ENCODE peak calls at places on chromosomes 3 and 15, in five cellular contexts. U is naive thymus-derived CD8-positive, alpha-beta T cell; N is HTR-8/SVneo; M is neural crest cell; S is anterior cingulate cortex. L is an unnamed sample.

GRCh38 chr3:169554606-169555005 is 108.9 kb downstream of the MECOM start:
- DNase-seq in U (no peak), N (no peak), M (no peak), S (no peak), L (no peak)

GRCh38 chr3:134630506-134630905 is 20.3 kb downstream of the KY start:
- DNase-seq in U (no peak), N (no peak), M (no peak), S (no peak), L (no peak)

GRCh38 chr3:107421881-107422280 is 44.6 kb downstream of the CCDC54 start:
- DNase-seq in U (no peak), N (no peak), M (no peak), S (no peak), L (no peak)

GRCh38 chr3:189734061-189734460 is 102.9 kb downstream of the TP63 start:
- DNase-seq in U (no peak), N (no peak), M (no peak), S (no peak), L (no peak)

GRCh38 chr3:65348596-65348995 is 660.8 kb upstream of the ADAMTS9 start:
- DNase-seq in U (no peak), N (no peak), M (no peak), S (no peak), L (no peak)

GRCh38 chr3:156675744-156676466 is 1.5 kb downstream of the TIPARP start:
- DNase-seq in U (peak), N (no peak), M (peak), S (no peak), L (no peak)

GRCh38 chr3:172009736-172010254 is 29.6 kb upstream of the FNDC3B start:
- DNase-seq in U (no peak), N (no peak), M (no peak), S (no peak), L (no peak)

GRCh38 chr3:31369637-31370036 is 163.1 kb upstream of the STT3B start:
- DNase-seq in U (no peak), N (no peak), M (no peak), S (no peak), L (no peak)

GRCh38 chr3:138914870-138915502 is 32.0 kb downstream of the FOXL2 start:
- DNase-seq in U (no peak), N (peak), M (no peak), S (no peak), L (no peak)

GRCh38 chr15:91849749-91850161 is 3.8 kb upstream of the SLCO3A1 start:
- DNase-seq in U (peak), N (peak), M (no peak), S (no peak), L (peak)

GRCh38 chr15:68187559-68187958 is 17.6 kb downstream of the CALML4 start:
- DNase-seq in U (no peak), N (no peak), M (no peak), S (peak), L (no peak)

GRCh38 chr3:52774901-52775864 is 2.2 kb upstream of the ITIH1 start:
- DNase-seq in U (no peak), N (no peak), M (no peak), S (no peak), L (no peak)

GRCh38 chr3:148205945-148206845 is 491.5 kb upstream of the AGTR1 start:
- DNase-seq in U (no peak), N (no peak), M (no peak), S (no peak), L (no peak)

GRCh38 chr3:31157893-31158620 is 263.6 kb upstream of the GADL1 start:
- DNase-seq in U (no peak), N (peak), M (no peak), S (no peak), L (no peak)

GRCh38 chr3:185744997-185745843 is 79.6 kb downstream of the IGF2BP2 start:
- DNase-seq in U (no peak), N (peak), M (no peak), S (no peak), L (peak)

GRCh38 chr15:53758412-53758811 is 1.1 kb downstream of the WDR72 start:
- DNase-seq in U (no peak), N (no peak), M (no peak), S (no peak), L (no peak)

GRCh38 chr3:129333891-129334290 is 55.2 kb downstream of the HMCES start:
- DNase-seq in U (no peak), N (no peak), M (no peak), S (no peak), L (no peak)

GRCh38 chr15:49674370-49674769 is 53.5 kb downstream of the DTWD1 start:
- DNase-seq in U (no peak), N (no peak), M (no peak), S (no peak), L (no peak)

GRCh38 chr3:184748219-184749135 is 36.6 kb upstream of the MAGEF1 start:
- DNase-seq in U (peak), N (no peak), M (no peak), S (no peak), L (no peak)

GRCh38 chr15:60635507-60636352 is 156.8 kb upstream of the ICE2 start:
- DNase-seq in U (no peak), N (peak), M (no peak), S (no peak), L (no peak)

GRCh38 chr3:39433642-39434041 is 27.1 kb downstream of the RPSA start:
- DNase-seq in U (no peak), N (no peak), M (no peak), S (no peak), L (no peak)

GRCh38 chr3:39192490-39193092 is at the start of gene XIRP1:
- DNase-seq in U (no peak), N (no peak), M (no peak), S (no peak), L (no peak)

GRCh38 chr3:48219543-48219942 is 3.8 kb upstream of the CAMP start:
- DNase-seq in U (no peak), N (no peak), M (no peak), S (no peak), L (no peak)

GRCh38 chr3:49869525-49870126 is at the start of gene CAMKV:
- DNase-seq in U (peak), N (peak), M (peak), S (no peak), L (no peak)

GRCh38 chr3:120497318-120497717 is 46.5 kb upstream of the FSTL1 start:
- DNase-seq in U (no peak), N (no peak), M (no peak), S (no peak), L (no peak)

GRCh38 chr3:16916840-16917239 is 32.1 kb downstream of the PLCL2 start:
- DNase-seq in U (no peak), N (no peak), M (no peak), S (no peak), L (no peak)

GRCh38 chr3:5002174-5002870 is 23.1 kb downstream of the BHLHE40 start:
- DNase-seq in U (no peak), N (no peak), M (no peak), S (no peak), L (peak)

GRCh38 chr3:49738067-49738713 is 14.4 kb upstream of the GMPPB start:
- DNase-seq in U (no peak), N (no peak), M (no peak), S (no peak), L (no peak)

GRCh38 chr3:111808439-111808838 is 50.6 kb upstream of the PHLDB2 start:
- DNase-seq in U (no peak), N (no peak), M (no peak), S (no peak), L (no peak)

GRCh38 chr3:123290107-123290930 is 88.6 kb downstream of the SEC22A start:
- DNase-seq in U (no peak), N (no peak), M (no peak), S (no peak), L (no peak)

GRCh38 chr15:50519740-50520425 is 26.6 kb downstream of the USP50 start:
- DNase-seq in U (no peak), N (no peak), M (no peak), S (no peak), L (no peak)